ENCODE peak calls at places on chromosomes 4 and X, in five cellular contexts. U is natural killer cell, W is endodermal cell, Z is osteoblast, F is uterus. L is an unnamed sample.

GRCh38 chrX:29903365-29903764 is 312.0 kb upstream of the MAGEB2 start:
- DNase-seq in W (no peak), U (no peak), Z (no peak), F (no peak), L (no peak)

GRCh38 chrX:12580548-12580947 is 210.7 kb upstream of the PRPS2 start:
- DNase-seq in U (no peak), F (no peak), Z (no peak), W (no peak), L (no peak)

GRCh38 chrX:65838674-65839073 is 171.2 kb downstream of the MSN start:
- DNase-seq in F (no peak), W (no peak), Z (no peak), U (no peak), L (no peak)

GRCh38 chr4:71833175-71833900 is 49.5 kb upstream of the GC start:
- DNase-seq in W (no peak), Z (no peak), F (no peak), U (no peak), L (no peak)

GRCh38 chr4:81486502-81486901 is 14.8 kb upstream of the RASGEF1B start:
- DNase-seq in Z (no peak), F (no peak), U (no peak), W (peak), L (no peak)

GRCh38 chrX:10519761-10520160 is 100.6 kb downstream of the MID1 start:
- DNase-seq in F (no peak), Z (no peak), W (no peak), U (no peak), L (no peak)

GRCh38 chr4:181674315-181674714 is 568.9 kb upstream of the TENM3 start:
- DNase-seq in U (no peak), W (no peak), Z (no peak), F (no peak), L (no peak)

GRCh38 chrX:1336331-1337143 is at the start of gene IL3RA:
- DNase-seq in F (peak), W (no peak), Z (peak), U (no peak), L (no peak)

GRCh38 chrX:44232100-44232499 is 111.4 kb downstream of the EFHC2 start:
- DNase-seq in F (no peak), W (no peak), U (no peak), Z (no peak), L (no peak)

GRCh38 chr4:152988721-152989553 is 52.8 kb downstream of the FHDC1 start:
- DNase-seq in Z (no peak), U (no peak), W (no peak), F (no peak), L (no peak)

GRCh38 chr4:67465032-67465762 is 80.1 kb downstream of the CENPC start:
- DNase-seq in F (no peak), Z (no peak), W (no peak), U (no peak), L (no peak)

GRCh38 chr4:73800206-73800605 is 36.3 kb upstream of the CXCL6 start:
- DNase-seq in F (no peak), Z (no peak), U (no peak), W (no peak), L (no peak)

GRCh38 chrX:45669715-45670360 is 469.2 kb upstream of the DIPK2B start:
- DNase-seq in W (no peak), F (no peak), U (no peak), Z (no peak), L (no peak)

GRCh38 chr4:84530871-84531270 is 31.8 kb upstream of the NKX6-1 start:
- DNase-seq in U (no peak), F (no peak), Z (peak), W (no peak), L (no peak)

GRCh38 chrX:110409925-110410324 is 51.3 kb downstream of the RTL9 start:
- DNase-seq in Z (no peak), F (no peak), W (no peak), U (no peak), L (no peak)

GRCh38 chr4:128573781-128574508 is 235.6 kb upstream of the JADE1 start:
- DNase-seq in F (no peak), Z (peak), U (no peak), W (no peak), L (no peak)

GRCh38 chr4:156060661-156061060 is 107.0 kb upstream of the CTSO start:
- DNase-seq in W (no peak), F (no peak), Z (no peak), U (no peak), L (no peak)

GRCh38 chr4:7410470-7410869 is 24.3 kb downstream of the PSAPL1 start:
- DNase-seq in W (peak), Z (no peak), U (no peak), F (no peak), L (no peak)

GRCh38 chrX:9501362-9501761 is 36.5 kb downstream of the TBL1X start:
- DNase-seq in F (no peak), U (no peak), Z (no peak), W (peak), L (no peak)

GRCh38 chr4:8732092-8732491 is 139.5 kb downstream of the CPZ start:
- DNase-seq in U (no peak), F (no peak), Z (peak), W (peak), L (no peak)

GRCh38 chr4:110614981-110615365 is 7.9 kb downstream of the PITX2 start:
- DNase-seq in U (no peak), F (no peak), Z (peak), W (peak), L (no peak)

GRCh38 chr4:70721747-70722146 is at the start of gene RUFY3:
- DNase-seq in W (no peak), F (peak), U (no peak), Z (peak), L (no peak)

GRCh38 chrX:39397561-39398200 is 596.4 kb downstream of the MID1IP1 start:
- DNase-seq in W (no peak), U (no peak), F (no peak), Z (no peak), L (no peak)

GRCh38 chr4:5884804-5885203 is 8.1 kb downstream of the CRMP1 start:
- DNase-seq in Z (no peak), U (no peak), W (no peak), F (no peak), L (no peak)

GRCh38 chr4:8731364-8731763 is 138.8 kb downstream of the CPZ start:
- DNase-seq in U (peak), W (peak), Z (peak), F (no peak), L (no peak)

GRCh38 chr4:144343143-144343755 is 202.7 kb upstream of the GYPA start:
- DNase-seq in U (no peak), F (no peak), W (no peak), Z (no peak), L (no peak)

GRCh38 chr4:138494931-138495330 is 252.8 kb upstream of the SLC7A11 start:
- DNase-seq in Z (no peak), W (peak), U (no peak), F (no peak), L (no peak)
- TF ChIP-seq CTCF in Z (peak), W (peak), U (no peak), F (no peak), L (no peak)

DNA sequence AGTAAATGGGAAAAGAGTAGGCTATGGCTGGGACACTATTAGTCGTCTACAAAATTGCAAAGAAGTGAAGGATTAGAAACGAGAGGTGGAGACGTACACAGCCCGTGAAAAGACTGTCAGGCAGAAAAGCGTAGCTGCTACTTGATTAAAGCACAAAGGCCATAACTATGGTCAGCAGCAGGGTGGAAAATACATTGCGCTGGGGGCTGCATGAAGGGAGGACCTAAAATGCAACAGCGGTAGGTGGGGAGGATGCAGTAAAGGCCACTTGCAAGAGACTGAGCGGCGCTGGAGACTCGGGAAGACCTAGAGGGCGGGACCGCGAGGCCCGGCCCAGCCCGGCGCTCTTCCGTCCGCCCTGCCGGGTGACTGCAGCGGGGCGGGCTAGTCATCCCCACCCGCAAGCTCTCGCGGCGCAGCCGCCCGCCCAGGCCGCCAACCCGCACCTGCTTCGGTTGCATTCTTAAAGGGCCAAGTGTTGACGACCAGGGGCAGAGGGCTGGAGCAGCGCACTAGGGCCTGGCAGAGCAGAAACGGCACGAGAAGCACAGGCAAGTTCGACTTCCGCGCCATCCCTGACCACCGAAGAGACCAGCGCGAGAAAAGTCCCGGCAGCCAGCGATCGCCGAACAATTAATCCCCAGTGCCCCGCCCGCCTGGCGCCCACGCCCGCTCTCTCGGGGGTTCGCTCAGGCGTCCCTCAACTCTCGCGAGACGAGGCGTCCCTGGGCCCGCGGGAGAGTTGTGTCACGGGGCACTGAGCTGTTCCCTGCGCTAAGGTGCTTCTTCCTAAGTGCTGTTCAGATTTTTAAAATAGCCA is at the start of gene AGA:
- DNase-seq in U (peak), F (peak), Z (peak), W (peak), L (peak)
- TF ChIP-seq CTCF in U (no peak), F (no peak), Z (no peak), W (no peak), L (no peak)

DNA sequence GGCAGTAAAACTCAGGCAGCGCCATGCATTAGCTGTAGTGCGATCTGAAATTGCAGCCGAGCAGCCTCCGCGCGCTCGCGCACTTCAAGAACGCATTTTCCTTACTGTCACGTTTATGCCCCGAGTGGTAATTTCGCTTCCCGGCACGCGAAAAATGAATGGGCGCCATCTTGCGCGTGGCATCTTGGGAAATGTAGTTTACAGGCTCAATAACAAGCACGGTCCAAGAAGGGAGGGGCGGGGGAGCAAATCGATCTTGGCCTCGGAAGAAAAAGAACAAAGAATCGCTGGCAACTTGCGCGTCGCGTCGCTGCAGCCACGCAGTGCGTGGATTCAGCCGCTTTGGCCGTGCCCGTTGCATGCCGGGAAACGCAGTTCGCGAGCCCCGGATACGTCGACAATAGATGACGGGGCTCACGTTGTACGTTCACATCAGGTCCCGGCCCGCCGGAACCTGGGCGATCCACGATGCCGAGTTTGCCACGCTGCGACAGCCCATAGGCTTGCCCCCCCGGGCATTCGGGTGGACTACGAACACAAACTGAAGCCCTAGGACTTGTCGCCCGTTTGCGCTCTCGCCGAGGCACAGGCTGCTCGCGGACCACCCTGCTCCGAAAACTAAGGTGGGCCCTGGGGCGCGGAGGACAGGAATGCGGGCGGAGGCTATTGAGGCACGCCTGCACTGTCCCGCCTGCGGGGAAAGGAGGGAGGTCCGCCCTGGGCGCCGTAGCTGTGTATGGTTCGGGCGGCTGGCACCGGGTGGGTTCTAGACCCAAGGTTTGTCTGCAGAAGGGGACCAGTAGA is at the start of gene FTSJ1:
- DNase-seq in F (peak), Z (peak), U (peak), W (peak), L (peak)
- TF ChIP-seq CTCF in F (no peak), Z (no peak), U (no peak), W (no peak), L (no peak)

GRCh38 chrX:156002517-156002916 is 5.0 kb downstream of the IL9R start:
- DNase-seq in F (no peak), Z (peak), U (no peak), W (no peak), L (no peak)

GRCh38 chrX:156003486-156004185 is 6.1 kb downstream of the IL9R start:
- DNase-seq in W (no peak), U (no peak), Z (no peak), F (no peak), L (no peak)

GRCh38 chrX:156004740-156005139 is 7.2 kb downstream of the IL9R start:
- DNase-seq in W (no peak), Z (peak), F (no peak), U (no peak), L (no peak)

GRCh38 chrX:156005144-156005543 is 7.6 kb downstream of the IL9R start:
- DNase-seq in F (no peak), Z (peak), U (no peak), W (no peak), L (no peak)

GRCh38 chrX:156004256-156004655 is 6.8 kb downstream of the IL9R start:
- DNase-seq in F (no peak), W (no peak), U (no peak), Z (peak), L (no peak)
- TF ChIP-seq CTCF in F (no peak), W (no peak), U (no peak), Z (no peak), L (no peak)

L was measured in activated B cell treated with CpG ODN at 0.5 μM for 24 hours.